ENCODE peak calls at places on chromosomes 5 and 9, in five cellular contexts. U, R, O, S and J are unnamed samples.

GRCh38 chr5:142981475-142981874 is 211.3 kb downstream of the ARHGAP26 start:
- DNase-seq in R (no peak), O (no peak), S (no peak), U (no peak), J (no peak)

GRCh38 chr5:78804995-78805394 is 156.4 kb upstream of the LHFPL2 start:
- DNase-seq in S (no peak), U (no peak), R (no peak), O (no peak), J (no peak)

GRCh38 chr5:179427676-179428056 is 82.4 kb upstream of the ADAMTS2 start:
- DNase-seq in S (no peak), R (no peak), U (no peak), O (no peak), J (no peak)

GRCh38 chr5:104643320-104643719 is 1080.7 kb upstream of the NUDT12 start:
- DNase-seq in R (no peak), U (no peak), O (no peak), S (no peak), J (no peak)

GRCh38 chr5:73663860-73664240 is 37.9 kb downstream of the ARHGEF28 start:
- DNase-seq in S (no peak), U (no peak), O (no peak), R (no peak), J (no peak)

GRCh38 chr5:128081111-128081865 is 2.3 kb upstream of the SLC12A2 start:
- DNase-seq in U (no peak), R (no peak), O (no peak), S (peak), J (no peak)

GRCh38 chr9:21668504-21668903 is 133.9 kb upstream of the MTAP start:
- DNase-seq in R (no peak), U (no peak), O (no peak), S (no peak), J (no peak)

GRCh38 chr9:34454571-34455065 is 3.8 kb downstream of the FAM219A start:
- DNase-seq in R (no peak), O (no peak), U (no peak), S (no peak), J (peak)

GRCh38 chr9:99231708-99232107 is 9.6 kb downstream of the SEC61B start:
- DNase-seq in U (no peak), S (peak), O (no peak), R (peak), J (no peak)

GRCh38 chr9:135060461-135061116 is 26.9 kb upstream of the OLFM1 start:
- DNase-seq in R (no peak), U (no peak), O (no peak), S (no peak), J (no peak)

GRCh38 chr9:79858509-79858908 is 286.7 kb downstream of the TLE4 start:
- DNase-seq in S (peak), U (no peak), O (no peak), R (no peak), J (peak)

GRCh38 chr5:154199263-154199662 is 8.7 kb downstream of the GALNT10 start:
- DNase-seq in U (no peak), S (no peak), R (no peak), O (no peak), J (peak)

GRCh38 chr5:125198270-125198974 is 452.0 kb upstream of the ZNF608 start:
- DNase-seq in R (peak), O (peak), S (peak), U (peak), J (peak)

GRCh38 chr9:28714175-28714574 is 1140.9 kb upstream of the C9orf72 start:
- DNase-seq in R (no peak), U (no peak), S (no peak), O (no peak), J (no peak)

GRCh38 chr5:6832994-6833393 is 119.8 kb downstream of the TENT4A start:
- DNase-seq in S (no peak), R (no peak), U (no peak), O (no peak), J (no peak)

GRCh38 chr9:132742821-132743311 is 72.6 kb downstream of the GTF3C4 start:
- DNase-seq in O (no peak), U (no peak), R (no peak), S (no peak), J (no peak)

GRCh38 chr9:131423171-131423581 is 29.3 kb downstream of the PRRC2B start:
- DNase-seq in O (peak), R (no peak), S (no peak), U (peak), J (peak)

GRCh38 chr5:126810983-126811382 is 34.0 kb downstream of the LMNB1 start:
- DNase-seq in R (no peak), U (no peak), O (no peak), S (no peak), J (no peak)

GRCh38 chr9:38200431-38200830 is 131.4 kb upstream of the SHB start:
- DNase-seq in U (no peak), R (no peak), O (no peak), S (no peak), J (no peak)

GRCh38 chr5:170755679-170756456 is 27.7 kb upstream of the GABRP start:
- DNase-seq in U (peak), O (peak), R (no peak), S (no peak), J (no peak)

GRCh38 chr5:157476699-157477408 is 16.8 kb downstream of the NIPAL4 start:
- DNase-seq in R (peak), O (no peak), U (no peak), S (peak), J (peak)